ENCODE peak calls at places on chromosomes 12 and 14, in nine cellular contexts. U is GM12878; A is OCI-LY7; H is adrenal gland; R is transverse colon; D is cardiac muscle cell; T is left lung; G is iPS DF 6.9; M is CD8-positive, alpha-beta memory T cell. C is an unnamed sample.
A peak's percentile ranks its signal among the peaks of the same experiment; 100 is the strongest.

GRCh38 chr14:64410084-64410774 is 22.1 kb downstream of the MTHFD1 start:
- DNase-seq in U (no peak), D (no peak), T (no peak), G (no peak), H (peak; percentile 38), M (no peak), A (no peak), R (no peak), C (no peak)

GRCh38 chr14:76056128-76056527 is 70.6 kb downstream of the IFT43 start:
- DNase-seq in T (no peak), R (no peak), G (peak; percentile 31), M (no peak), H (no peak), A (peak; percentile 8), D (no peak), U (no peak), C (no peak)

GRCh38 chr14:24013654-24014514 is 25.2 kb downstream of the DHRS4L2 start:
- DNase-seq in A (peak; percentile 82), G (peak; percentile 61), R (peak; percentile 42), H (peak; percentile 69), T (peak; percentile 37), D (peak; percentile 76), U (peak; percentile 57), M (peak; percentile 54), C (no peak)

GRCh38 chr12:5648692-5649338 is 216.9 kb downstream of the NTF3 start:
- DNase-seq in A (peak; percentile 44), D (peak; percentile 78), H (no peak), R (no peak), T (no peak), G (peak; percentile 57), U (no peak), M (no peak), C (no peak)

GRCh38 chr12:76065917-76066316 is 18.6 kb downstream of the NAP1L1 start:
- DNase-seq in T (no peak), D (no peak), U (no peak), M (no peak), R (no peak), H (no peak), A (no peak), G (no peak), C (no peak)

GRCh38 chr14:90580381-90581335 is 183.8 kb downstream of the CALM1 start:
- DNase-seq in D (peak; percentile 20), G (no peak), T (peak; percentile 30), R (no peak), A (no peak), M (no peak), H (no peak), U (no peak), C (no peak)

GRCh38 chr14:100076133-100076532 is 10.9 kb downstream of the EVL start:
- DNase-seq in H (peak; percentile 42), A (no peak), M (peak; percentile 53), D (no peak), T (peak; percentile 52), U (no peak), R (no peak), G (no peak), C (peak; percentile 75)

GRCh38 chr12:77189463-77189862 is 124.1 kb upstream of the E2F7 start:
- DNase-seq in M (no peak), R (no peak), G (no peak), D (no peak), U (no peak), A (no peak), H (no peak), T (no peak), C (no peak)

GRCh38 chr14:103521438-103521961 is 1.1 kb downstream of the CKB start:
- DNase-seq in U (no peak), D (peak; percentile 36), G (no peak), H (peak; percentile 71), R (no peak), M (no peak), T (no peak), A (no peak), C (peak; percentile 50)

GRCh38 chr12:43325786-43326185 is 226.2 kb downstream of the ADAMTS20 start:
- DNase-seq in T (no peak), H (no peak), U (no peak), A (no peak), G (no peak), M (no peak), D (no peak), R (no peak), C (no peak)

GRCh38 chr12:86148071-86148470 is 108.1 kb downstream of the MGAT4C start:
- DNase-seq in A (no peak), U (no peak), D (no peak), T (no peak), R (no peak), M (no peak), H (no peak), G (no peak), C (no peak)

GRCh38 chr12:66716522-66716921 is 37.6 kb upstream of the GRIP1 start:
- DNase-seq in T (no peak), R (no peak), G (no peak), H (no peak), U (no peak), D (no peak), A (no peak), M (no peak), C (no peak)

GRCh38 chr14:26730929-26731618 is 133.2 kb upstream of the NOVA1 start:
- DNase-seq in H (no peak), A (peak; percentile 0), G (peak; percentile 22), T (no peak), U (no peak), D (peak; percentile 53), M (no peak), R (no peak), C (no peak)

GRCh38 chr12:28527631-28528249 is 337.5 kb downstream of the CCDC91 start:
- DNase-seq in M (no peak), T (no peak), U (no peak), R (no peak), G (no peak), A (no peak), D (no peak), H (no peak), C (no peak)

GRCh38 chr12:1844223-1844622 is 23.9 kb downstream of the LRTM2 start:
- DNase-seq in D (no peak), U (no peak), R (peak; percentile 2), H (no peak), A (no peak), M (no peak), G (no peak), T (peak; percentile 29), C (no peak)

GRCh38 chr12:70151993-70152392 is 91.2 kb upstream of the CNOT2 start:
- DNase-seq in R (no peak), G (no peak), D (no peak), A (no peak), H (no peak), T (no peak), M (no peak), U (no peak), C (no peak)

GRCh38 chr12:70154960-70155589 is 88.2 kb upstream of the CNOT2 start:
- DNase-seq in U (no peak), H (no peak), A (peak; percentile 65), G (no peak), M (no peak), D (peak; percentile 4), T (no peak), R (no peak), C (no peak)

GRCh38 chr12:70154087-70154486 is 89.1 kb upstream of the CNOT2 start:
- DNase-seq in G (no peak), A (no peak), T (no peak), M (no peak), D (no peak), R (no peak), U (no peak), H (no peak), C (no peak)

GRCh38 chr12:70157099-70157498 is 86.1 kb upstream of the CNOT2 start:
- DNase-seq in U (no peak), M (no peak), G (no peak), H (no peak), A (peak; percentile 7), R (no peak), T (no peak), D (no peak), C (no peak)
- H3K9me3 ChIP-seq in U (no peaks in the 10 kb centered on the region), M (peaks cover 4% of the 10 kb centered on the region), G (peaks cover 1% of the 10 kb centered on the region), H (peaks cover 8% of the 10 kb centered on the region), A (peaks cover 45% of the 10 kb centered on the region), R (peaks cover 17% of the 10 kb centered on the region), T (peaks cover 77% of the 10 kb centered on the region), D (peaks cover 4% of the 10 kb centered on the region), C (no peaks in the 10 kb centered on the region)

GRCh38 chr12:774051-774614 is 21.8 kb downstream of the WNK1 start:
- DNase-seq in G (no peak), H (no peak), T (no peak), D (peak; percentile 47), U (no peak), R (no peak), A (no peak), M (no peak), C (no peak)

GRCh38 chr12:780750-781379 is 28.5 kb downstream of the WNK1 start:
- DNase-seq in H (no peak), U (no peak), R (no peak), D (no peak), T (no peak), A (no peak), M (no peak), G (no peak), C (no peak)

GRCh38 chr12:779745-780734 is 27.7 kb downstream of the WNK1 start:
- DNase-seq in T (no peak), U (no peak), A (no peak), H (no peak), D (peak; percentile 10), M (no peak), R (no peak), G (no peak), C (no peak)

GRCh38 chr12:778615-779014 is 26.2 kb downstream of the WNK1 start:
- DNase-seq in D (no peak), G (no peak), R (no peak), M (no peak), H (no peak), U (no peak), T (no peak), A (no peak), C (no peak)

GRCh38 chr12:777550-778047 is 25.2 kb downstream of the WNK1 start:
- DNase-seq in M (no peak), H (no peak), D (no peak), U (no peak), R (no peak), G (no peak), A (no peak), T (no peak), C (no peak)
- H3K4me1 ChIP-seq in M (peaks cover 72% of the 10 kb centered on the region), H (peaks cover 33% of the 10 kb centered on the region), D (peaks cover 47% of the 10 kb centered on the region), U (peaks cover 22% of the 10 kb centered on the region), R (peaks cover 9% of the 10 kb centered on the region), G (no peaks in the 10 kb centered on the region), A (peaks cover 13% of the 10 kb centered on the region), T (peaks cover 80% of the 10 kb centered on the region), C (peaks cover 10% of the 10 kb centered on the region)

DNA sequence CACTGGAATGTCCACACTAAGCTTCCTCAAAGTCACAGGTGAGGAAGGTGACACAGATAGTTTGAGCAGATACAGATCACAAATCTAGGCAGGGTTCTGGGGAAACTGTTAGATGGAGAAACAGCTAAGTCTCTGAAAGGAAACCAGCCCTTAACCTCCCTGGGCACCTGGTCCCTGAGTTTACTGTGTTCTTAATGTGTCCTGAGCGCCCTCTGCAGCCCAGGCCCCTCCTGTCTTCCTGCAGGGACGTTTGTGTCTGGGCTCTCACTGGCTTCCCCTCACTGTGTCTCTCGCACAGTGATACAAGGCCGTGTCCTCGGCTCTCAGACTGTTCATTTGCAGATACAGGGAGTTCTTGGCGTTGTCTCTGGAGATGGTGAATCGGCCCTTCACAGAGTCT is 684.3 kb downstream of the TMEM121 start:
- DNase-seq in G (no peak), H (no peak), M (peak; percentile 18), A (peak; percentile 85), U (no peak), R (no peak), T (no peak), D (no peak), C (no peak)
- H3K9me3 ChIP-seq in G (peaks cover 13% of the 10 kb centered on the region), H (no peaks in the 10 kb centered on the region), M (no peaks in the 10 kb centered on the region), A (no peaks in the 10 kb centered on the region), U (no peaks in the 10 kb centered on the region), R (no peaks in the 10 kb centered on the region), T (no peaks in the 10 kb centered on the region), D (peaks cover 7% of the 10 kb centered on the region), C (peaks cover 1% of the 10 kb centered on the region)

GRCh38 chr12:121531356-121531750 is 49.5 kb downstream of the KDM2B start:
- DNase-seq in A (no peak), D (no peak), M (no peak), R (no peak), T (no peak), U (no peak), H (no peak), G (no peak), C (no peak)
- H3K4me1 ChIP-seq in A (peaks cover 43% of the 10 kb centered on the region), D (peaks cover 15% of the 10 kb centered on the region), M (peaks cover 47% of the 10 kb centered on the region), R (peaks cover 5% of the 10 kb centered on the region), T (peaks cover 59% of the 10 kb centered on the region), U (peaks cover 20% of the 10 kb centered on the region), H (peaks cover 7% of the 10 kb centered on the region), G (peaks cover 12% of the 10 kb centered on the region), C (no peaks in the 10 kb centered on the region)